ENCODE peak calls at places on chromosomes 3 and 15, in five cellular contexts. One of them, this sample, is unnamed.

GRCh38 chr3:156817931-156818765 is 8.0 kb upstream of the LEKR1 start:
- DNase-seq in GM18507: no peak
- DNase-seq in endothelial cell: no peak
- DNase-seq in GM04504: no peak
- DNase-seq in NCI-H1694 treated with DMSO at 0.1 percent for 48 hours: no peak
- DNase-seq in this sample: no peak

GRCh38 chr3:189360291-189360690 is 188.5 kb downstream of the TPRG1 start:
- DNase-seq in GM18507: no peak
- DNase-seq in endothelial cell: no peak
- DNase-seq in GM04504: no peak
- DNase-seq in NCI-H1694 treated with DMSO at 0.1 percent for 48 hours: no peak
- DNase-seq in this sample: no peak

GRCh38 chr3:148955544-148956346 is 35.6 kb upstream of the GYG1 start:
- DNase-seq in GM18507: no peak
- DNase-seq in endothelial cell: peak
- DNase-seq in GM04504: peak
- DNase-seq in NCI-H1694 treated with DMSO at 0.1 percent for 48 hours: peak
- DNase-seq in this sample: peak

GRCh38 chr3:44832032-44832431 is 29.7 kb upstream of the TMEM42 start:
- DNase-seq in GM18507: no peak
- DNase-seq in endothelial cell: no peak
- DNase-seq in GM04504: no peak
- DNase-seq in NCI-H1694 treated with DMSO at 0.1 percent for 48 hours: no peak
- DNase-seq in this sample: no peak

GRCh38 chr15:101320501-101321052 is 25.5 kb upstream of the SNRPA1 start:
- DNase-seq in GM18507: no peak
- DNase-seq in endothelial cell: peak
- DNase-seq in GM04504: peak
- DNase-seq in NCI-H1694 treated with DMSO at 0.1 percent for 48 hours: peak
- DNase-seq in this sample: peak

GRCh38 chr3:107285197-107285596 is 92.0 kb upstream of the CCDC54 start:
- DNase-seq in GM18507: no peak
- DNase-seq in endothelial cell: no peak
- DNase-seq in GM04504: no peak
- DNase-seq in NCI-H1694 treated with DMSO at 0.1 percent for 48 hours: no peak
- DNase-seq in this sample: no peak

GRCh38 chr3:64054488-64054887 is 31.2 kb upstream of the PSMD6 start:
- DNase-seq in GM18507: no peak
- DNase-seq in endothelial cell: no peak
- DNase-seq in GM04504: no peak
- DNase-seq in NCI-H1694 treated with DMSO at 0.1 percent for 48 hours: no peak
- DNase-seq in this sample: no peak

GRCh38 chr3:3615533-3615932 is 183.7 kb upstream of the LRRN1 start:
- DNase-seq in GM18507: no peak
- DNase-seq in endothelial cell: no peak
- DNase-seq in GM04504: no peak
- DNase-seq in NCI-H1694 treated with DMSO at 0.1 percent for 48 hours: no peak
- DNase-seq in this sample: no peak

GRCh38 chr3:138909904-138910303 is 37.0 kb downstream of the FOXL2 start:
- DNase-seq in GM18507: no peak
- DNase-seq in endothelial cell: no peak
- DNase-seq in GM04504: no peak
- DNase-seq in NCI-H1694 treated with DMSO at 0.1 percent for 48 hours: no peak
- DNase-seq in this sample: no peak

GRCh38 chr3:111721702-111722205 is 126.6 kb upstream of the ZBED2 start:
- DNase-seq in GM18507: no peak
- DNase-seq in endothelial cell: no peak
- DNase-seq in GM04504: no peak
- DNase-seq in NCI-H1694 treated with DMSO at 0.1 percent for 48 hours: no peak
- DNase-seq in this sample: no peak